ENCODE peak calls at places on chromosome 4, in nine cellular contexts. D is GM03348, I is GM19239, L is nephron progenitor cell, F is DND-41, C is tibial nerve, X is GM04504, W is A549, G is EL. N is an unnamed sample.

GRCh38 chr4:85611661-85612060 is 136.7 kb downstream of the ARHGAP24 start:
- DNase-seq in D (no peak), I (no peak), L (no peak), F (no peak), C (no peak), X (no peak), W (no peak), G (no peak), N (no peak)

GRCh38 chr4:112270643-112271484 is 14.8 kb downstream of the TIFA start:
- DNase-seq in D (peak; percentile 21), I (no peak), L (no peak), F (no peak), C (no peak), X (peak; percentile 43), W (no peak), G (peak; percentile 76), N (peak; percentile 40)

GRCh38 chr4:83364312-83364711 is 29.7 kb upstream of the HPSE start:
- DNase-seq in D (no peak), I (no peak), L (no peak), F (no peak), C (no peak), X (no peak), W (no peak), G (no peak), N (no peak)

GRCh38 chr4:75671802-75672421 is 1.3 kb downstream of the G3BP2 start:
- DNase-seq in D (peak; percentile 15), I (no peak), L (no peak), F (no peak), C (no peak), X (no peak), W (peak; percentile 1), G (peak; percentile 11), N (no peak)

GRCh38 chr4:139266583-139267257 is 13.3 kb downstream of the MGARP start:
- DNase-seq in D (peak; percentile 81), I (peak; percentile 80), L (peak; percentile 69), F (peak; percentile 84), C (peak; percentile 75), X (peak; percentile 62), W (peak; percentile 64), G (peak; percentile 91), N (peak; percentile 75)

GRCh38 chr4:1255151-1255550 is 6.2 kb upstream of the CTBP1 start:
- DNase-seq in D (no peak), I (no peak), L (no peak), F (no peak), C (no peak), X (no peak), W (no peak), G (no peak), N (no peak)

GRCh38 chr4:3703677-3704521 is 62.3 kb upstream of the ADRA2C start:
- DNase-seq in D (no peak), I (no peak), L (peak; percentile 41), F (no peak), C (no peak), X (no peak), W (no peak), G (no peak), N (no peak)

GRCh38 chr4:58611012-58611411 is 1500.8 kb upstream of the IGFBP7 start:
- DNase-seq in D (no peak), I (no peak), L (no peak), F (no peak), C (no peak), X (no peak), W (no peak), G (no peak), N (no peak)

GRCh38 chr4:47287735-47288134 is 175.8 kb downstream of the COMMD8 start:
- DNase-seq in D (peak; percentile 2), I (no peak), L (no peak), F (no peak), C (no peak), X (no peak), W (no peak), G (peak; percentile 78), N (no peak)

GRCh38 chr4:27490315-27490714 is 629.7 kb downstream of the STIM2 start:
- DNase-seq in D (no peak), I (no peak), L (no peak), F (no peak), C (no peak), X (no peak), W (no peak), G (no peak), N (no peak)

GRCh38 chr4:55611358-55612059 is 19.5 kb upstream of the PDCL2 start:
- DNase-seq in D (no peak), I (no peak), L (no peak), F (no peak), C (no peak), X (no peak), W (no peak), G (no peak), N (no peak)

GRCh38 chr4:138045036-138045435 is 197.1 kb downstream of the SLC7A11 start:
- DNase-seq in D (no peak), I (no peak), L (no peak), F (no peak), C (no peak), X (no peak), W (no peak), G (no peak), N (no peak)

GRCh38 chr4:77818667-77819408 is at the start of gene CNOT6L:
- DNase-seq in D (peak; percentile 83), I (peak; percentile 41), L (peak; percentile 75), F (peak; percentile 76), C (peak; percentile 67), X (peak; percentile 55), W (peak; percentile 5), G (peak; percentile 64), N (no peak)

GRCh38 chr4:107838763-107839162 is 14.0 kb downstream of the SGMS2 start:
- DNase-seq in D (peak; percentile 44), I (no peak), L (no peak), F (no peak), C (no peak), X (no peak), W (no peak), G (peak; percentile 43), N (no peak)

GRCh38 chr4:168797176-168797575 is 212.9 kb downstream of the CBR4 start:
- DNase-seq in D (peak; percentile 49), I (no peak), L (no peak), F (no peak), C (no peak), X (no peak), W (no peak), G (peak; percentile 86), N (peak; percentile 42)

GRCh38 chr4:57163530-57164459 is 53.6 kb upstream of the IGFBP7 start:
- DNase-seq in D (peak; percentile 92), I (peak; percentile 63), L (peak; percentile 89), F (peak; percentile 48), C (peak; percentile 71), X (peak; percentile 42), W (peak; percentile 38), G (peak; percentile 80), N (no peak)

GRCh38 chr4:19739101-19739651 is 512.5 kb upstream of the SLIT2 start:
- DNase-seq in D (peak; percentile 19), I (no peak), L (peak; percentile 5), F (peak; percentile 52), C (no peak), X (peak; percentile 37), W (no peak), G (peak; percentile 87), N (peak; percentile 37)

GRCh38 chr4:79663157-79663556 is 255.1 kb upstream of the GK2 start:
- DNase-seq in D (no peak), I (no peak), L (no peak), F (no peak), C (no peak), X (no peak), W (no peak), G (no peak), N (no peak)

GRCh38 chr4:94548571-94548970 is 96.8 kb downstream of the PDLIM5 start:
- DNase-seq in D (peak; percentile 69), I (no peak), L (no peak), F (no peak), C (no peak), X (peak; percentile 28), W (peak; percentile 9), G (peak; percentile 84), N (no peak)

N was measured in BJ.